ENCODE peak calls at places on chromosomes 6 and 20, in seven cellular contexts. F is EL, P is NCI-H1092 treated with DMSO at 0.1 percent for 48 hours, R is head of caudate nucleus, U is neural progenitor cell, J is fibroblast of lung, I is GM04504. Q is an unnamed sample.

GRCh38 chr6:13980534-13980933 is 55.8 kb downstream of the RNF182 start:
- DNase-seq in P (no peak), U (no peak), I (no peak), F (no peak), R (no peak), J (no peak), Q (no peak)

GRCh38 chr20:10061641-10062040 is 26.9 kb downstream of the ANKEF1 start:
- DNase-seq in U (no peak), R (no peak), I (no peak), P (peak), J (no peak), F (no peak), Q (no peak)

GRCh38 chr6:157641837-157642236 is 181.2 kb upstream of the SNX9 start:
- DNase-seq in F (no peak), U (no peak), P (no peak), R (no peak), J (no peak), I (no peak), Q (no peak)

GRCh38 chr20:44720994-44721784 is 6.0 kb downstream of the CCN5 start:
- DNase-seq in J (peak), U (no peak), I (peak), F (peak), P (no peak), R (no peak), Q (no peak)

GRCh38 chr6:22108199-22108598 is 188.6 kb downstream of the PRL start:
- DNase-seq in J (peak), R (no peak), I (peak), P (no peak), F (no peak), U (no peak), Q (no peak)

GRCh38 chr20:9574182-9574581 is 59.8 kb downstream of the LAMP5 start:
- DNase-seq in R (no peak), U (peak), P (no peak), J (no peak), F (no peak), I (no peak), Q (no peak)

GRCh38 chr6:169097336-169098052 is 156.2 kb downstream of the THBS2 start:
- DNase-seq in U (peak), P (no peak), I (no peak), J (peak), F (peak), R (no peak), Q (no peak)

GRCh38 chr6:169832247-169832948 is 81.0 kb downstream of the ERMARD start:
- DNase-seq in U (no peak), P (no peak), J (no peak), R (no peak), I (no peak), F (no peak), Q (no peak)

GRCh38 chr6:138795809-138796469 is at the start of gene ECT2L:
- DNase-seq in U (peak), P (no peak), R (no peak), I (no peak), F (peak), J (peak), Q (no peak)

GRCh38 chr6:144710207-144710606 is 425.1 kb downstream of the UTRN start:
- DNase-seq in P (no peak), J (peak), I (peak), F (peak), U (no peak), R (no peak), Q (no peak)

GRCh38 chr20:608970-609369 is 1.1 kb downstream of the TCF15 start:
- DNase-seq in R (no peak), U (no peak), F (no peak), J (no peak), P (no peak), I (no peak), Q (no peak)

GRCh38 chr6:72589096-72589495 is 32.8 kb upstream of the KCNQ5 start:
- DNase-seq in F (no peak), I (no peak), J (peak), P (no peak), U (no peak), R (no peak), Q (no peak)

GRCh38 chr6:135257641-135258405 is 76.7 kb downstream of the MYB start:
- DNase-seq in P (no peak), U (no peak), J (peak), F (peak), R (no peak), I (no peak), Q (no peak)

GRCh38 chr20:62376112-62377063 is 9.3 kb upstream of the LAMA5 start:
- DNase-seq in F (no peak), U (peak), I (no peak), J (peak), R (no peak), P (no peak), Q (no peak)

GRCh38 chr6:73867411-73867810 is 171.4 kb downstream of the CD109 start:
- DNase-seq in F (no peak), P (no peak), U (no peak), I (no peak), R (no peak), J (no peak), Q (no peak)

GRCh38 chr20:17558154-17558940 is 11.5 kb upstream of the DSTN start:
- DNase-seq in U (no peak), F (peak), I (peak), R (no peak), J (peak), P (no peak), Q (no peak)

GRCh38 chr6:15715060-15715459 is 52.2 kb upstream of the DTNBP1 start:
- DNase-seq in F (peak), P (no peak), R (no peak), J (no peak), U (no peak), I (no peak), Q (no peak)

GRCh38 chr6:12476484-12476883 is 186.3 kb downstream of the EDN1 start:
- DNase-seq in F (no peak), J (no peak), U (no peak), I (no peak), R (no peak), P (no peak), Q (no peak)

GRCh38 chr20:46151936-46152335 is 33.8 kb downstream of the CD40 start:
- DNase-seq in F (no peak), J (no peak), U (peak), I (no peak), R (no peak), P (no peak), Q (no peak)

GRCh38 chr6:16045238-16045637 is 83.6 kb upstream of the MYLIP start:
- DNase-seq in J (peak), U (no peak), F (no peak), I (no peak), P (no peak), R (no peak), Q (peak)

GRCh38 chr20:1809611-1810510 is 85.3 kb upstream of the SIRPA start:
- DNase-seq in I (no peak), U (no peak), F (peak), J (no peak), R (no peak), P (no peak), Q (no peak)

GRCh38 chr6:124688369-124688768 is 273.9 kb upstream of the RNF217 start:
- DNase-seq in I (no peak), R (no peak), P (no peak), F (no peak), J (peak), U (no peak), Q (no peak)

GRCh38 chr6:26196846-26197683 is 109.8 kb downstream of the HFE start:
- DNase-seq in U (peak), J (peak), F (peak), P (peak), I (peak), R (peak), Q (peak)

GRCh38 chr6:17705428-17705777 is 1.3 kb downstream of the NUP153 start:
- DNase-seq in F (peak), I (peak), U (no peak), R (no peak), P (peak), J (peak), Q (no peak)

GRCh38 chr6:168514216-168514615 is 73.2 kb downstream of the SMOC2 start:
- DNase-seq in P (no peak), I (no peak), R (no peak), F (no peak), J (no peak), U (no peak), Q (peak)

Q was measured in globus pallidus.